ENCODE peak calls at places on chromosomes 11 and 22, in eight cellular contexts. P is stomach, W is ovary, Q is K562, V is endothelial cell of umbilical vein, G is right lobe of liver, O is IMR-90, D is body of pancreas. Y is an unnamed sample.

GRCh38 chr22:43789452-43789851 is 22.7 kb downstream of the EFCAB6 start:
- DNase-seq in P (no peak), O (peak; percentile 99), Q (no peak), W (peak; percentile 46), G (no peak), V (no peak), D (peak; percentile 33), Y (no peak)

GRCh38 chr11:103624708-103625623 is 411.5 kb upstream of the DDI1 start:
- DNase-seq in P (no peak), G (no peak), W (no peak), D (no peak), V (peak; percentile 99), O (peak; percentile 98), Q (no peak), Y (no peak)

GRCh38 chr11:70140859-70141489 is 62.1 kb upstream of the FADD start:
- DNase-seq in Q (no peak), V (no peak), G (no peak), D (no peak), P (no peak), O (peak; percentile 36), W (no peak), Y (no peak)

GRCh38 chr11:108774037-108774436 is 109.2 kb downstream of the DDX10 start:
- DNase-seq in W (no peak), Q (no peak), O (no peak), P (no peak), D (no peak), G (no peak), V (no peak), Y (no peak)

GRCh38 chr11:36141595-36141994 is 147.6 kb downstream of the COMMD9 start:
- DNase-seq in V (no peak), W (no peak), D (no peak), O (no peak), P (no peak), G (no peak), Q (no peak), Y (no peak)

GRCh38 chr22:23772315-23773246 is at the start of gene MMP11:
- DNase-seq in P (peak; percentile 67), Q (peak; percentile 69), G (peak; percentile 63), O (no peak), W (peak; percentile 67), V (no peak), D (peak; percentile 69), Y (peak; percentile 55)

GRCh38 chr11:15627560-15627959 is 512.8 kb downstream of the INSC start:
- DNase-seq in G (no peak), W (no peak), D (no peak), O (peak; percentile 74), Q (no peak), P (no peak), V (no peak), Y (no peak)

GRCh38 chr11:120858740-120859139 is 165.2 kb upstream of the TBCEL start:
- DNase-seq in O (peak; percentile 25), V (peak; percentile 19), D (no peak), G (no peak), W (no peak), Q (no peak), P (no peak), Y (no peak)

GRCh38 chr22:42808516-42808915 is 48.6 kb downstream of the ARFGAP3 start:
- DNase-seq in O (no peak), Q (no peak), V (no peak), W (no peak), P (no peak), G (no peak), D (no peak), Y (no peak)

GRCh38 chr11:105861225-105861624 is 160.8 kb downstream of the MSANTD4 start:
- DNase-seq in P (no peak), W (no peak), O (peak; percentile 6), V (peak; percentile 24), G (no peak), D (no peak), Q (no peak), Y (no peak)

DNA sequence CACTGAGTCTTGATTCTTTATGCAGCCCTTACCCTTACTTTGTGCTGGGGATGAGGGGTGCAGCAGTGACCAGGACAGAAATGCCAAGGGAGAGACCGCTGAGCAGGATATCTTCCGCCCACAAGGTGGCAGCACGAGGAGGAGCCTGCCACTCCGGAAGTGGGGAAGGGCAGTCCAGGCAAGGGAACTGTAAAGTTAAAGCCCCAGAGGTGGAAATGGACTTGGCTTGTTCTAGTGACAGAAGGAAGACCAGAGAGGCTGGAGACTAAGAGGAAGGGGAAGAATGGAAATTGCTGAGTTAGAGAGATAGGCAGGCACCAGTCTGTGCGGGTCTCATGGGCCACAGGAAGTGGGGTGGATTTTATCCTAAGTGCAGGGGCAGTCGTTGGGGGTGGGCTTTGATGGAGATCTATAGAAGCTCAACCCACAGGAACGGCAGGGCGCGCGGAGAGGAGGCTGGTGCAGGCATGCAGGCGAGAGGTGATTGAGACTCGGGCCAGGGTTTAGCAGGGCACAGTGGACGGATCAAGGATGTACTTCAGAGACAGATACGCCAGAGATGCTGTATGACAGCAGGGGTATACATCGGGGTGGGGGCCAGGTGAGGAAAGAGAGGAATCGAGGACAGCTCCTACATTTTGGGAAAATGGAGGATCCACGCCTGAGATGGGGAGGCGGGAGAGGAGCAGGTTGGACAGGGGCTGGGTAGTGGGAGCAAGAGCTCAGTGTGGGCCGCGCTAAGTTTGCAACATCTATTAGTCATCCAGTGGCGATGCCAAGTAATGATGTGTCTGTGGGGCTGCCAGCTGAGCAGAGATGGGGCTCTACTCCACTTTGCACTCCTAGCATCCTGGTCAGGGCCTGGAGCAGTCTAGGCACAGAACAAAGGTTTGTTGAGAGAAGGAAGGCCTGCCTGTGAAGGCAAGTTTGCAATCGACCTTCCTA is 3.3 kb upstream of the GRK2 start:
- DNase-seq in D (peak; percentile 87), V (peak; percentile 67), Q (peak; percentile 86), O (peak; percentile 76), P (peak; percentile 86), W (peak; percentile 85), G (peak; percentile 83), Y (peak; percentile 87)
- TF ChIP-seq POLR2A in D (no peak), V (no peak), Q (no peak), O (no peak), P (no peak), W (no peak), G (no peak), Y (no peak)

GRCh38 chr11:44627911-44628729 is 62.7 kb downstream of the CD82 start:
- DNase-seq in W (peak; percentile 83), G (peak; percentile 75), Q (no peak), D (peak; percentile 79), O (peak; percentile 49), V (peak; percentile 64), P (peak; percentile 57), Y (no peak)

GRCh38 chr11:44628730-44629361 is 63.4 kb downstream of the CD82 start:
- DNase-seq in G (no peak), V (no peak), W (no peak), O (no peak), P (peak; percentile 20), D (no peak), Q (no peak), Y (no peak)

GRCh38 chr11:44625759-44626523 is 60.5 kb downstream of the CD82 start:
- DNase-seq in W (no peak), V (no peak), G (no peak), Q (no peak), P (peak; percentile 20), D (no peak), O (no peak), Y (no peak)

GRCh38 chr11:44624761-44625221 is 59.3 kb downstream of the CD82 start:
- DNase-seq in G (no peak), V (no peak), P (peak; percentile 13), O (no peak), D (no peak), Q (no peak), W (no peak), Y (no peak)

DNA sequence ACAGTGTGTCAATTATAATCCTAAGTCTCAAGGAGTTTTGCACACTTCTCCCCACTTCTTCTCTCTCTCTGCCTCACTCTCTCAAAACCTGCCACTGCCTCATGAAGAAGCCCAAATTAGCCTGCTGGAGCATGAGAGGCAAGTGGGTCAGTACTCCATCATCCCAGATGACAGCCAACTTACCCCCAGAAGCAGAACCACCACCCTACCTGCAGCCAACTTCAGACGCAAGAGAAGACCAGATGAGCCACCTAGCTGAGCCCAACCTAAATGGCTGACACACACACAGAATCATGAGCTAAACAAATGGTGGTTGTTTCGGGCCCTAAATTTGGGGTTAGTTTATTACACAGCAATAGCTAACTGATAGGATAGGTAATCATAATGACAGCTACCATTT is 61.2 kb downstream of the CD82 start:
- DNase-seq in Q (no peak), V (no peak), G (no peak), D (no peak), W (no peak), P (no peak), O (no peak), Y (no peak)
- TF ChIP-seq POLR2A in Q (no peak), V (no peak), G (no peak), D (no peak), W (no peak), P (no peak), O (no peak), Y (no peak)

DNA sequence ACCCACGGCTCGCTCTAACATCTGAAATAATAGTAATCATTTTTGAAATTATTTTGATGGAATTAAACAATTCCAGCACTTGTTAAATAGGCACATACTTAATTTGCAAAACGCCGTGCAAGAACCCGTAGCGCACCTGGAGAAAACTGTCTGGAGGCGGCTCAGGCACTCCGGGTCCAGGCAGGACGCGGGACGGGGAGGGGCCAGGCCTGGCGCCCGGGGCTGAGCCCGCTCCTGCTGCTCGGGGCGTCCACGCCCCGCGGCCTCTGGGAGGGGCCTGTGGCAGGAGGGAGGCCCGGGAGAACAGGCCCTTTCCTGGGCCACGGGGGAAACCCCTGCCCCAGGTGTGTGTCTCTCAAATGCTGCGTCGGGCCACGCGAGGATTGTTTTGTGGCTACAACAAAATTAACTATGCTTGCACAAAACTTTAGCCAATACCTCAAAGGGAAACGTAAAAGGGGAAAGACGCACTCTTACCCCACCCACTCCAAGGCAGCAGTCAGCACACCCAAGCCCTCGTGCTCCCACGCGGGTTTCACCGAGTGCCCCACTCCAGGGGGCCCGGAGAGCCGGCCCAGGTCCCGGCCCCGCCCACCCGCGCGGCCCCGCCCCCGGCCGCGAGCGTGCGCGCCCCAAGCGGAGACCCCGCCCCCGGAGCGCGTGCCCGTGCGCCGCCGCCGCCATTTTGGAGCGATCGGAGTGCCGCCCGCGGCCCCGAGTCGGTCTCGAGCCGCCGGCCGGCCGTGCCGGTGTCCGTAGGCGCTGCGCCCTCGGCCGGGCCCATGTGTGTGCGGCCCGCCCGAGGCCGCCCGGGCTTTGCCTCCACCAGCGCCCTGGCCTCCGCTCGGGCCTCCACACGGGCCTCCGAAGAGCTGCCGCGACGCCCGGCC is at the start of gene PPP6R2:
- DNase-seq in G (peak; percentile 86), W (peak; percentile 87), Q (peak; percentile 81), O (peak; percentile 35), D (peak; percentile 87), P (peak; percentile 86), V (peak; percentile 44), Y (peak; percentile 93)
- TF ChIP-seq POLR2A in G (peak; percentile 37), W (peak; percentile 57), Q (peak; percentile 51), O (peak; percentile 61), D (no peak), P (no peak), V (peak; percentile 86), Y (peak; percentile 49)

DNA sequence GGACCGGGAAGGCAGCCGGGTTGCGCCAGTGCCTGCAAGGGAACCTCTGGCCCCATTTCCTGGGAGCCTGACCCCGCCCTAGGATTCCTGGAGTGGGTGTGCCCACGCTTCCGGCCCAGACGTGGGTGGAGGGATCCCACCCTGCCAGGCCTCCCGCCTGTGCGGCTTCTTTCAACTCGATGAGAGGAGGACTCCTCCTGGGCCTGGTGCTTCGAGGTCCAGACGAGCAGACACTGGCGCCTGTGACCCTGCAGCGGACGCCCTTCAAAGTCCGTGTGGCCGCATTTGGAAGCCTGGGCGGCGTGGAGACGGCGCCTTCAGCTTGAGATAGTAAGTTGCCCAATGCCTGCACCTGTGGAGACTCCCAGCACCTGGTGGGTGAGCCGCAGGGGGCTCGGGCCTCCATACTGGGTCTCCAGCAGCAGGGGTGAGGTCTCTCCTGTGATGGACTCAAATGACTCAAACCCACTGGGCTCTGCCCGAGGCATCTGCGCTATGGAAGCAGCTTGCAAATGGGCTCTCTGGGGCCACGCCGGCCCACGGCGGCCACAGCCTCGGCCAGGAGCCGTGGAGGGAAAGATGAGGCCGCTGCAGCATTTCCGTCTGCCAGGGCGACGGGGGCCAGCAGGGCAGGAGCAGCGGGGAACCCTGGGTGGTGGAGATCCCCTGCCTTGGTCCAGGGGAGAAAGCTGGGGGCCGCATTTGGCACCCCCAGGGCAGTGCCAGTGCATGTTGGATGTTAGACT is 64.3 kb upstream of the PPARA start:
- DNase-seq in W (peak; percentile 69), D (peak; percentile 68), P (peak; percentile 87), V (no peak), G (peak; percentile 54), Q (peak; percentile 86), O (no peak), Y (no peak)
- TF ChIP-seq POLR2A in W (no peak), D (no peak), P (no peak), V (no peak), G (no peak), Q (peak; percentile 63), O (no peak), Y (no peak)

Y was measured in erythroblast.